ENCODE peak calls at places on chromosomes 11 and 22, in six cellular contexts. Z, W, K, O, I and L are unnamed samples.

GRCh38 chr11:39724404-39724803 is 1735.0 kb downstream of the LRRC4C start:
- DNase-seq in I (no peak), K (no peak), Z (no peak), W (no peak), O (no peak), L (no peak)

GRCh38 chr22:44782286-44782830 is 30.0 kb downstream of the ARHGAP8 start:
- DNase-seq in I (peak; percentile 48), Z (no peak), W (no peak), O (no peak), K (no peak), L (no peak)

GRCh38 chr11:61994981-61995380 is 27.5 kb upstream of the FTH1 start:
- DNase-seq in I (no peak), K (no peak), O (no peak), W (no peak), Z (no peak), L (no peak)

GRCh38 chr22:45335021-45335818 is 25.5 kb downstream of the FAM118A start:
- DNase-seq in O (no peak), K (no peak), W (peak; percentile 88), I (peak; percentile 63), Z (peak; percentile 95), L (no peak)

GRCh38 chr11:48013269-48013901 is 33.0 kb downstream of the PTPRJ start:
- DNase-seq in K (peak; percentile 74), W (no peak), Z (no peak), O (peak; percentile 62), I (peak; percentile 49), L (no peak)

GRCh38 chr11:72361321-72361720 is 73.0 kb downstream of the CLPB start:
- DNase-seq in Z (no peak), K (no peak), W (no peak), O (no peak), I (no peak), L (no peak)

GRCh38 chr11:693415-693831 is 1.6 kb downstream of the DEAF1 start:
- DNase-seq in I (peak; percentile 55), O (no peak), K (no peak), W (no peak), Z (no peak), L (peak; percentile 63)

GRCh38 chr11:108947654-108948570 is 283.0 kb downstream of the DDX10 start:
- DNase-seq in O (peak; percentile 27), K (no peak), W (no peak), Z (no peak), I (peak; percentile 36), L (no peak)

GRCh38 chr11:62130498-62131464 is 7.0 kb downstream of the INCENP start:
- DNase-seq in K (no peak), Z (no peak), I (no peak), O (no peak), W (no peak), L (no peak)

GRCh38 chr11:116199182-116199581 is 573.6 kb downstream of the BUD13 start:
- DNase-seq in I (no peak), O (no peak), K (no peak), Z (no peak), W (no peak), L (peak; percentile 8)

GRCh38 chr11:2662024-2662312 is 37.8 kb downstream of the KCNQ1OT1 start:
- DNase-seq in O (no peak), I (no peak), K (no peak), W (no peak), Z (no peak), L (no peak)

GRCh38 chr11:2660357-2660939 is 39.3 kb downstream of the KCNQ1OT1 start:
- DNase-seq in W (no peak), O (no peak), I (no peak), K (no peak), Z (no peak), L (no peak)

GRCh38 chr11:2663506-2663905 is 36.3 kb downstream of the KCNQ1OT1 start:
- DNase-seq in K (no peak), W (no peak), Z (no peak), I (no peak), O (no peak), L (no peak)

GRCh38 chr11:2662430-2663299 is 37.1 kb downstream of the KCNQ1OT1 start:
- DNase-seq in Z (no peak), K (no peak), I (no peak), O (no peak), W (no peak), L (peak; percentile 87)

DNA sequence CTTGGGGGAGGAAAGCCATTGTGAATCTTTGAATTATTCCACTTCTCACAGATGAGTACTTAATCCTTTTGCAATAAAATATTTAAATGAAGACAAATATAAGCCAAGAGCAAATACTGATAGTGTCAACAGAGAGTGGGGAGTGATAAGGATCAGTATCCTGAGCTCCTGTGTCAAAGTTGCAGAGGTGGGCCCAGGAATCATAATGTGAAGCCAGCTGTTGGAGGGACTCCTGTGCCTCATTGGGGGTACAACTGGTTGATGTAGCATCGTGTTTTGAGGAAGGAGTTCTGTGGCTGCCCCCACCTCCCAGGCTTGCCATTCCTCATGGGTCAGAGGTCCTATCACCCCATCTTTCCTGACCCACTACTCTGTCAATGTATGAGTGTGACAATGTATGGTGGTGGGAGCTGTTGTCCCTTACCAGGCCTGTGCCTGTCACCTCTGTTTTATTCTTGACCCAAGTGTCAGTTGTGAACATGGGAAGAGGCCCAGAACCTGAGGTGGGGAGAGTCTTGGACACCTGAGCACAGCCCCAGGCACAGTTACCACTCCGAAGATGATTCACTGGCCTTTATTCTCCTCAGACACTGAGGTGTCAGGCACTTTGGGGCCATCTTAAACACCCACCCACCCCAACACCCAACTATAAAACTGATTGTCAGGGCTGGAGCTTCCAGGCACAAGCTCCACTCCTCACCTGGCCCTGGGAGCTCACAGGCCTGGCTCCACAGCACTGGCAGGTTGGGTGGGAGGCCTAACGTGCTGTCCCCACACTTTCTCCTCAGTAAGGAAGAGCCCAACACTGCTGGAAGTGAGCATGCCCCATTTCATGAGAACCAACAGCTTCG is 38.4 kb downstream of the KCNQ1OT1 start:
- DNase-seq in I (no peak), K (no peak), W (no peak), Z (no peak), O (no peak), L (no peak)
- H3K9me3 ChIP-seq in I (peaks cover 5% of the 10 kb centered on the region), K (peaks cover 13% of the 10 kb centered on the region), W (no peaks in the 10 kb centered on the region), Z (no peaks in the 10 kb centered on the region), O (peaks cover 74% of the 10 kb centered on the region), L (peaks cover 22% of the 10 kb centered on the region)

GRCh38 chr11:85596886-85597285 is 30.3 kb downstream of the DLG2 start:
- DNase-seq in Z (no peak), W (no peak), O (no peak), K (no peak), I (no peak), L (no peak)

GRCh38 chr11:85599083-85599482 is 28.1 kb downstream of the DLG2 start:
- DNase-seq in W (no peak), O (no peak), K (no peak), Z (no peak), I (no peak), L (no peak)

GRCh38 chr11:85603220-85603619 is 23.9 kb downstream of the DLG2 start:
- DNase-seq in I (no peak), Z (no peak), O (no peak), K (no peak), W (no peak), L (no peak)

GRCh38 chr11:85602551-85603218 is 24.5 kb downstream of the DLG2 start:
- DNase-seq in K (no peak), W (no peak), Z (no peak), I (peak; percentile 7), O (no peak), L (no peak)
- H3K9me3 ChIP-seq in K (no peaks in the 10 kb centered on the region), W (no peaks in the 10 kb centered on the region), Z (no peaks in the 10 kb centered on the region), I (no peaks in the 10 kb centered on the region), O (no peaks in the 10 kb centered on the region), L (no peaks in the 10 kb centered on the region)

GRCh38 chr11:28139848-28140415 is 31.7 kb downstream of the METTL15 start:
- DNase-seq in K (no peak), O (no peak), Z (no peak), W (no peak), I (no peak), L (no peak)

GRCh38 chr11:28140689-28141455 is 32.7 kb downstream of the METTL15 start:
- DNase-seq in W (no peak), O (no peak), K (no peak), I (no peak), Z (no peak), L (no peak)

GRCh38 chr11:28133146-28133545 is 25.0 kb downstream of the METTL15 start:
- DNase-seq in Z (no peak), W (no peak), K (no peak), O (no peak), I (peak; percentile 21), L (no peak)

GRCh38 chr11:28142724-28143123 is 34.5 kb downstream of the METTL15 start:
- DNase-seq in I (no peak), W (no peak), K (no peak), Z (no peak), O (no peak), L (no peak)

DNA sequence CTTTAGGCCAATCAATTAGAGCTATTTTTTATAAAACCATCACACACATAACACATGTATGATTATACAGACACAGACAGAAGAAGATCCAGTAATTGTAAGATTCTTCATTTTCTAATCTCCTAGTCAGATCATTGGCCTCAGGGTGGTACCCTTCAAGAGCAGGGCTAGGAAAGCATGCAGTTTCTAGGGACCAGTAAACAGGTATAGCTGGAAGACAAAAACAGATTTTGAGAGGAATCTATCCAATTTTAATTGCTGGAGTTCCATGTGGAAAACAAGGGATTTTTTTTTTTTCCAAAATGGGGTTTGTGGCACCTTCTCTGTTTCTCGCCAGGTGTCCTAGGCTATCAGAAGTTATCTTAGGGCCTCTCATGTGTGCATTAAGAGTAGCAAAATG is 29.6 kb downstream of the METTL15 start:
- DNase-seq in Z (no peak), K (no peak), I (no peak), W (no peak), O (no peak), L (no peak)
- H3K9me3 ChIP-seq in Z (no peaks in the 10 kb centered on the region), K (no peaks in the 10 kb centered on the region), I (no peaks in the 10 kb centered on the region), W (no peaks in the 10 kb centered on the region), O (peaks cover 4% of the 10 kb centered on the region), L (peaks cover 14% of the 10 kb centered on the region)

DNA sequence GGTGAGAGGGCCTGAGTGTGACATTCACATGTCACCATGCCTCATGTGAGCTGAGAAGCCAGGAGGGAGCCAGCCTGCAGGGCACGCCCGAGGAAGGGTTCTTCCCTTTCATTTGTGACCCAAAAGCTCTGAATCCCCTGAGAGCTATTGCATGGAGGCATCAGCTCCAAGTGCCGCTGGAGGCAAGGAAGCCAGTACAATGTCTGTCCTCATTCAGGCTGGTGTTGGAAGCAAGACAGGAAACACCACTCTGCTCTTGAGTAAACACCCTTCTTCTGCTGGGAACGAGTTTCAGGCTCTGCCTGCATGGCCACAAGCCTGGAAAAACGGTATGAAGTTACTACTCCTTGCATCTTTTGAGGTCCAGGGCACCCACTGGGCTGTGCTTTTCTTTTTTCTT is 83.8 kb upstream of the LARGE1 start:
- DNase-seq in I (no peak), O (no peak), W (no peak), Z (no peak), K (no peak), L (no peak)
- H3K9me3 ChIP-seq in I (no peaks in the 10 kb centered on the region), O (no peaks in the 10 kb centered on the region), W (no peaks in the 10 kb centered on the region), Z (no peaks in the 10 kb centered on the region), K (no peaks in the 10 kb centered on the region), L (no peaks in the 10 kb centered on the region)

DNA sequence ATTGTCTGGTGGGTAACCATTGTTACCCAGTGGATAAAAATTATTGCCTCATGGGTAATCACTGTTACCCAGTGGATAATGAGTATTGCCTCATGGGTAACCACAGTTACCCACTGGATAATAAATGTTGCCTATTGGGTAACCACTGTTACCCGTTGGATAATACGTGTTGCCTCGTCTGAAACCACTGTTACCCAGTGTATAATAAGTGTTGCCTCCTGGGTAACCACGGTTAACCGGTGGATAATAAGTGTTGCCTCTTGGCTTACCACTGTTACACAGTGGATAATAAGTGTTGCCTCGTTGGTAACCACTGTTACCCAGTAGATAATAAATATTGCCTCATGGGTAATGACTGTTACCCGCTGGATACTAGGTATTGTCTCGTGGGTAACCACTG is 20.9 kb upstream of the NXPE4 start:
- DNase-seq in O (no peak), W (no peak), I (no peak), K (no peak), Z (no peak), L (no peak)
- H3K9me3 ChIP-seq in O (no peaks in the 10 kb centered on the region), W (no peaks in the 10 kb centered on the region), I (no peaks in the 10 kb centered on the region), K (no peaks in the 10 kb centered on the region), Z (no peaks in the 10 kb centered on the region), L (no peaks in the 10 kb centered on the region)

GRCh38 chr22:38618258-38618657 is 37.9 kb downstream of the FAM227A start:
- DNase-seq in Z (no peak), I (no peak), W (no peak), O (no peak), K (no peak), L (no peak)
- H3K9me3 ChIP-seq in Z (no peaks in the 10 kb centered on the region), I (no peaks in the 10 kb centered on the region), W (no peaks in the 10 kb centered on the region), O (peaks cover 6% of the 10 kb centered on the region), K (no peaks in the 10 kb centered on the region), L (no peaks in the 10 kb centered on the region)